ENCODE peak calls at places on chromosome 1, in nine cellular contexts. One of them, this sample, is unnamed.

GRCh38 chr1:44217809-44218410 is 4.6 kb downstream of the DMAP1 start:
- DNase-seq in K562: peak
- DNase-seq in CD8-positive, alpha-beta memory T cell: peak
- DNase-seq in mammary epithelial cell: peak
- DNase-seq in cardiac muscle cell: peak
- DNase-seq in astrocyte: no peak
- DNase-seq in CD4-positive, CD25-positive, alpha-beta regulatory T cell: peak
- DNase-seq in psoas muscle: peak
- DNase-seq in skeletal muscle cell: peak
- DNase-seq in this sample: peak

GRCh38 chr1:236534164-236534651 is 10.4 kb downstream of the LGALS8 start:
- DNase-seq in CD8-positive, alpha-beta memory T cell: peak
- DNase-seq in cardiac muscle cell: peak
- DNase-seq in skeletal muscle cell: peak
- DNase-seq in astrocyte: peak
- DNase-seq in mammary epithelial cell: peak
- DNase-seq in psoas muscle: no peak
- DNase-seq in CD4-positive, CD25-positive, alpha-beta regulatory T cell: no peak
- DNase-seq in K562: no peak
- DNase-seq in this sample: no peak

GRCh38 chr1:43934279-43934985 is 831 bp downstream of the ARTN start:
- DNase-seq in cardiac muscle cell: peak
- DNase-seq in CD8-positive, alpha-beta memory T cell: peak
- DNase-seq in skeletal muscle cell: no peak
- DNase-seq in CD4-positive, CD25-positive, alpha-beta regulatory T cell: peak
- DNase-seq in K562: peak
- DNase-seq in psoas muscle: peak
- DNase-seq in mammary epithelial cell: peak
- DNase-seq in astrocyte: no peak
- DNase-seq in this sample: peak

GRCh38 chr1:145736191-145736590 is 16.9 kb downstream of the CD160 start:
- DNase-seq in CD8-positive, alpha-beta memory T cell: no peak
- DNase-seq in cardiac muscle cell: no peak
- DNase-seq in skeletal muscle cell: no peak
- DNase-seq in psoas muscle: no peak
- DNase-seq in CD4-positive, CD25-positive, alpha-beta regulatory T cell: no peak
- DNase-seq in mammary epithelial cell: no peak
- DNase-seq in astrocyte: no peak
- DNase-seq in K562: no peak
- DNase-seq in this sample: no peak

GRCh38 chr1:25871086-25871703 is 4.3 kb downstream of the PAQR7 start:
- DNase-seq in astrocyte: no peak
- DNase-seq in K562: peak
- DNase-seq in psoas muscle: no peak
- DNase-seq in CD4-positive, CD25-positive, alpha-beta regulatory T cell: no peak
- DNase-seq in cardiac muscle cell: no peak
- DNase-seq in skeletal muscle cell: no peak
- DNase-seq in mammary epithelial cell: peak
- DNase-seq in CD8-positive, alpha-beta memory T cell: no peak
- DNase-seq in this sample: no peak

GRCh38 chr1:43372172-43372571 is 4.4 kb upstream of the ELOVL1 start:
- DNase-seq in CD8-positive, alpha-beta memory T cell: no peak
- DNase-seq in K562: no peak
- DNase-seq in skeletal muscle cell: no peak
- DNase-seq in mammary epithelial cell: peak
- DNase-seq in astrocyte: no peak
- DNase-seq in cardiac muscle cell: no peak
- DNase-seq in CD4-positive, CD25-positive, alpha-beta regulatory T cell: no peak
- DNase-seq in psoas muscle: no peak
- DNase-seq in this sample: no peak

GRCh38 chr1:180150982-180151381 is 3.7 kb upstream of the QSOX1 start:
- DNase-seq in CD8-positive, alpha-beta memory T cell: no peak
- DNase-seq in CD4-positive, CD25-positive, alpha-beta regulatory T cell: no peak
- DNase-seq in K562: no peak
- DNase-seq in cardiac muscle cell: peak
- DNase-seq in mammary epithelial cell: no peak
- DNase-seq in skeletal muscle cell: no peak
- DNase-seq in psoas muscle: no peak
- DNase-seq in astrocyte: no peak
- DNase-seq in this sample: no peak

GRCh38 chr1:22375601-22376000 is 76.0 kb upstream of the ZBTB40 start:
- DNase-seq in K562: no peak
- DNase-seq in CD4-positive, CD25-positive, alpha-beta regulatory T cell: no peak
- DNase-seq in cardiac muscle cell: no peak
- DNase-seq in skeletal muscle cell: no peak
- DNase-seq in mammary epithelial cell: no peak
- DNase-seq in CD8-positive, alpha-beta memory T cell: no peak
- DNase-seq in astrocyte: no peak
- DNase-seq in psoas muscle: peak
- DNase-seq in this sample: no peak

GRCh38 chr1:245957446-245957845 is 549.6 kb downstream of the SMYD3 start:
- DNase-seq in CD4-positive, CD25-positive, alpha-beta regulatory T cell: no peak
- DNase-seq in CD8-positive, alpha-beta memory T cell: no peak
- DNase-seq in K562: no peak
- DNase-seq in astrocyte: no peak
- DNase-seq in mammary epithelial cell: no peak
- DNase-seq in cardiac muscle cell: no peak
- DNase-seq in skeletal muscle cell: no peak
- DNase-seq in psoas muscle: no peak
- DNase-seq in this sample: no peak

GRCh38 chr1:30877205-30877912 is 31.2 kb downstream of the SDC3 start:
- DNase-seq in CD4-positive, CD25-positive, alpha-beta regulatory T cell: no peak
- DNase-seq in mammary epithelial cell: peak
- DNase-seq in K562: no peak
- DNase-seq in skeletal muscle cell: peak
- DNase-seq in astrocyte: peak
- DNase-seq in cardiac muscle cell: peak
- DNase-seq in CD8-positive, alpha-beta memory T cell: no peak
- DNase-seq in psoas muscle: peak
- DNase-seq in this sample: no peak

GRCh38 chr1:79326875-79327274 is 320.3 kb upstream of the ADGRL4 start:
- DNase-seq in mammary epithelial cell: no peak
- DNase-seq in astrocyte: no peak
- DNase-seq in K562: no peak
- DNase-seq in skeletal muscle cell: no peak
- DNase-seq in CD8-positive, alpha-beta memory T cell: no peak
- DNase-seq in CD4-positive, CD25-positive, alpha-beta regulatory T cell: no peak
- DNase-seq in cardiac muscle cell: no peak
- DNase-seq in psoas muscle: no peak
- DNase-seq in this sample: no peak

GRCh38 chr1:79323240-79324025 is 316.9 kb upstream of the ADGRL4 start:
- DNase-seq in CD8-positive, alpha-beta memory T cell: no peak
- DNase-seq in K562: no peak
- DNase-seq in mammary epithelial cell: peak
- DNase-seq in skeletal muscle cell: peak
- DNase-seq in cardiac muscle cell: peak
- DNase-seq in CD4-positive, CD25-positive, alpha-beta regulatory T cell: no peak
- DNase-seq in astrocyte: peak
- DNase-seq in psoas muscle: no peak
- DNase-seq in this sample: peak

GRCh38 chr1:79325126-79325525 is 318.6 kb upstream of the ADGRL4 start:
- DNase-seq in cardiac muscle cell: no peak
- DNase-seq in psoas muscle: no peak
- DNase-seq in CD8-positive, alpha-beta memory T cell: no peak
- DNase-seq in K562: no peak
- DNase-seq in CD4-positive, CD25-positive, alpha-beta regulatory T cell: no peak
- DNase-seq in mammary epithelial cell: no peak
- DNase-seq in astrocyte: no peak
- DNase-seq in skeletal muscle cell: no peak
- DNase-seq in this sample: no peak

GRCh38 chr1:79322511-79323027 is 316.0 kb upstream of the ADGRL4 start:
- DNase-seq in skeletal muscle cell: no peak
- DNase-seq in astrocyte: peak
- DNase-seq in psoas muscle: no peak
- DNase-seq in K562: no peak
- DNase-seq in CD8-positive, alpha-beta memory T cell: no peak
- DNase-seq in mammary epithelial cell: no peak
- DNase-seq in CD4-positive, CD25-positive, alpha-beta regulatory T cell: no peak
- DNase-seq in cardiac muscle cell: peak
- DNase-seq in this sample: no peak

GRCh38 chr1:79325705-79326104 is 319.2 kb upstream of the ADGRL4 start:
- DNase-seq in skeletal muscle cell: no peak
- DNase-seq in mammary epithelial cell: no peak
- DNase-seq in astrocyte: no peak
- DNase-seq in cardiac muscle cell: no peak
- DNase-seq in psoas muscle: no peak
- DNase-seq in CD8-positive, alpha-beta memory T cell: no peak
- DNase-seq in K562: no peak
- DNase-seq in CD4-positive, CD25-positive, alpha-beta regulatory T cell: no peak
- DNase-seq in this sample: no peak
- H3K4me3 ChIP-seq in skeletal muscle cell: no peak
- H3K4me3 ChIP-seq in mammary epithelial cell: no peak
- H3K4me3 ChIP-seq in astrocyte: no peak
- H3K4me3 ChIP-seq in cardiac muscle cell: no peak
- H3K4me3 ChIP-seq in psoas muscle: no peak
- H3K4me3 ChIP-seq in CD8-positive, alpha-beta memory T cell: no peak
- H3K4me3 ChIP-seq in K562: no peak
- H3K4me3 ChIP-seq in CD4-positive, CD25-positive, alpha-beta regulatory T cell: no peak
- H3K4me3 ChIP-seq in this sample: no peak

DNA sequence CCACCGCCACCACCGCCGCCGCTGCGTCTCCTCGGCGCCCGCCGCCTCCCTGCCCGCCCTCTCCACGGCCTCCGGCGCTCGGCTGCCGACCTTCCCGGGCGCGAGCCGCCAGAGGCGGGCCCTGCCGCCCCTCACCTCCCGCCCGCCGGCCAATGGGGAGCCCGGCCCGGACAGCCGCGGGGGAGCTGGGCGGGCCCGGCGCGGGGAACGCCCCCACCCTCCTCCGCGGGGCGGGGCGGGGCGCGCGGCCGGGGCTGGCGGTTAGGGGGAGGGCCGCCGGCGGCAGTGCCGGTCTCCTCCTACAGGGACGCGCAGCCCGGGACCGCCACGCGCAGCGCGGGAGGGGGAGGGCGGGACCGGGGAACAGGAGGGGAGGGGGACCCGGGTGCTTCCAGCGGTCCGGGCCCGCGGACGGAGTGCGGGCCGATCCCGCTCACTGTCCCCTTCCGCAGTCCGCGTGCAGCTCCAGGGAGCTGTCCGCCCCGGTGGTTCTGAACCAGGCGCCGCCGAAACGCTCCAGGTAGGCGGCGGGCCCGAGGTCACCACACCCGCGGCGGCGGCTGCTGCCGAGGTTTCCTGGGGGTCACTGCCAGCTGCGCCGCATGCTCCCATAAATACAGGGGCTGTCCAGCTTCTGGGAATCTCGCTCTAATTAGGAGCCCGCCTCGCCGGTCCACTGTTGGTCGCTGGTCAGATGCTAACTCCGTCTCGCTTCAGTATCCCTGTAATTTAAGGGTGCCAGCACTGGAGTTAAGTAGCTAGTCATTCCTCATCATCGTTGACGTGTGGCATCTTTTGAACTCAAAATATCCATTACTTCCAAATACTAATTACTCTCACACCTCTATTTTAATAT is at the start of gene PGBD5:
- DNase-seq in skeletal muscle cell: peak
- DNase-seq in K562: peak
- DNase-seq in CD4-positive, CD25-positive, alpha-beta regulatory T cell: peak
- DNase-seq in CD8-positive, alpha-beta memory T cell: peak
- DNase-seq in psoas muscle: peak
- DNase-seq in astrocyte: peak
- DNase-seq in mammary epithelial cell: peak
- DNase-seq in cardiac muscle cell: peak
- DNase-seq in this sample: peak
- H3K4me3 ChIP-seq in skeletal muscle cell: peak
- H3K4me3 ChIP-seq in K562: peak
- H3K4me3 ChIP-seq in CD4-positive, CD25-positive, alpha-beta regulatory T cell: no peak
- H3K4me3 ChIP-seq in CD8-positive, alpha-beta memory T cell: no peak
- H3K4me3 ChIP-seq in psoas muscle: peak
- H3K4me3 ChIP-seq in astrocyte: no peak
- H3K4me3 ChIP-seq in mammary epithelial cell: no peak
- H3K4me3 ChIP-seq in cardiac muscle cell: peak
- H3K4me3 ChIP-seq in this sample: peak

GRCh38 chr1:160763993-160764392 is 24.9 kb downstream of the SLAMF7 start:
- DNase-seq in astrocyte: no peak
- DNase-seq in K562: no peak
- DNase-seq in cardiac muscle cell: no peak
- DNase-seq in mammary epithelial cell: no peak
- DNase-seq in CD4-positive, CD25-positive, alpha-beta regulatory T cell: no peak
- DNase-seq in psoas muscle: no peak
- DNase-seq in skeletal muscle cell: no peak
- DNase-seq in CD8-positive, alpha-beta memory T cell: no peak
- DNase-seq in this sample: no peak

GRCh38 chr1:160773088-160773487 is 22.9 kb upstream of the LY9 start:
- DNase-seq in CD4-positive, CD25-positive, alpha-beta regulatory T cell: no peak
- DNase-seq in skeletal muscle cell: no peak
- DNase-seq in psoas muscle: no peak
- DNase-seq in CD8-positive, alpha-beta memory T cell: no peak
- DNase-seq in cardiac muscle cell: no peak
- DNase-seq in K562: no peak
- DNase-seq in mammary epithelial cell: no peak
- DNase-seq in astrocyte: no peak
- DNase-seq in this sample: no peak

GRCh38 chr1:160768295-160768657 is 27.7 kb upstream of the LY9 start:
- DNase-seq in K562: peak
- DNase-seq in CD8-positive, alpha-beta memory T cell: peak
- DNase-seq in mammary epithelial cell: peak
- DNase-seq in cardiac muscle cell: peak
- DNase-seq in psoas muscle: no peak
- DNase-seq in CD4-positive, CD25-positive, alpha-beta regulatory T cell: peak
- DNase-seq in skeletal muscle cell: no peak
- DNase-seq in astrocyte: no peak
- DNase-seq in this sample: peak

GRCh38 chr1:160761886-160762285 is 22.8 kb downstream of the SLAMF7 start:
- DNase-seq in CD8-positive, alpha-beta memory T cell: no peak
- DNase-seq in K562: no peak
- DNase-seq in mammary epithelial cell: peak
- DNase-seq in cardiac muscle cell: peak
- DNase-seq in CD4-positive, CD25-positive, alpha-beta regulatory T cell: no peak
- DNase-seq in psoas muscle: no peak
- DNase-seq in skeletal muscle cell: no peak
- DNase-seq in astrocyte: no peak
- DNase-seq in this sample: no peak

GRCh38 chr1:160767417-160768294 is 28.3 kb upstream of the LY9 start:
- DNase-seq in mammary epithelial cell: peak
- DNase-seq in CD4-positive, CD25-positive, alpha-beta regulatory T cell: peak
- DNase-seq in skeletal muscle cell: no peak
- DNase-seq in cardiac muscle cell: no peak
- DNase-seq in K562: peak
- DNase-seq in CD8-positive, alpha-beta memory T cell: no peak
- DNase-seq in psoas muscle: no peak
- DNase-seq in astrocyte: no peak
- DNase-seq in this sample: no peak
- H3K4me3 ChIP-seq in mammary epithelial cell: no peak
- H3K4me3 ChIP-seq in CD4-positive, CD25-positive, alpha-beta regulatory T cell: peak
- H3K4me3 ChIP-seq in skeletal muscle cell: no peak
- H3K4me3 ChIP-seq in cardiac muscle cell: no peak
- H3K4me3 ChIP-seq in K562: no peak
- H3K4me3 ChIP-seq in CD8-positive, alpha-beta memory T cell: peak
- H3K4me3 ChIP-seq in psoas muscle: no peak
- H3K4me3 ChIP-seq in astrocyte: no peak
- H3K4me3 ChIP-seq in this sample: no peak

DNA sequence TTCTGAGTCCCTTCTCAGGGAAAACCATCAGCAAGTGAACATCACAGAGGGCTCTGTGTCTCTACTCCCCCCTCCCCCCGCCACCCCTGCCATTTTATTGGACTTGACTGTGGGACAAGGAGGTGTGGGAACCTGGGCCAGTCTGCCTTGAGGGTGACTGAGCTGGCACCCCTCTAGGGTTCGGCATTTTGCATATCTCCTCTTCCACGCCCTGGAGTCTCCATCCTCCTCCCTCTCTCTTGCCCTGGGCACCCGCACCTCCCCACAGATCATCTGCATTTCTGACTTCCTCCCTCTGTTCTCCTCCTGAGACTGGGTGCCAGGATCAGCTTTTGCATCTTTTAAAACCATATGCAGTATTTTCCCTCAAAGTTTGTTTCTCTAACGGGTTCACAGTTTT is 107.1 kb upstream of the ERRFI1 start:
- DNase-seq in astrocyte: no peak
- DNase-seq in CD8-positive, alpha-beta memory T cell: no peak
- DNase-seq in cardiac muscle cell: peak
- DNase-seq in K562: no peak
- DNase-seq in skeletal muscle cell: no peak
- DNase-seq in mammary epithelial cell: no peak
- DNase-seq in CD4-positive, CD25-positive, alpha-beta regulatory T cell: no peak
- DNase-seq in psoas muscle: no peak
- DNase-seq in this sample: no peak
- H3K4me3 ChIP-seq in astrocyte: no peak
- H3K4me3 ChIP-seq in CD8-positive, alpha-beta memory T cell: no peak
- H3K4me3 ChIP-seq in cardiac muscle cell: no peak
- H3K4me3 ChIP-seq in K562: no peak
- H3K4me3 ChIP-seq in skeletal muscle cell: no peak
- H3K4me3 ChIP-seq in mammary epithelial cell: no peak
- H3K4me3 ChIP-seq in CD4-positive, CD25-positive, alpha-beta regulatory T cell: no peak
- H3K4me3 ChIP-seq in psoas muscle: no peak
- H3K4me3 ChIP-seq in this sample: no peak